ENCODE peak calls at places on chromosomes 6 and 20, in ten cellular contexts. One of them, this sample, is unnamed.

GRCh38 chr6:26556263-26557070 is 18.3 kb downstream of the HMGN4 start:
- DNase-seq in GM13976: no peak
- DNase-seq in suprapubic skin: no peak
- DNase-seq in cardiac muscle cell: no peak
- DNase-seq in WTC11: peak; percentile 77
- DNase-seq in mucosa of descending colon: no peak
- DNase-seq in ovary: peak; percentile 78
- DNase-seq in right atrium auricular region: no peak
- DNase-seq in H9: peak; percentile 79
- DNase-seq in foreskin fibroblast: peak; percentile 89
- DNase-seq in this sample: no peak

GRCh38 chr20:58048096-58048702 is 180.3 kb downstream of the ANKRD60 start:
- DNase-seq in GM13976: no peak
- DNase-seq in suprapubic skin: no peak
- DNase-seq in cardiac muscle cell: peak; percentile 80
- DNase-seq in WTC11: peak; percentile 44
- DNase-seq in mucosa of descending colon: no peak
- DNase-seq in ovary: peak; percentile 51
- DNase-seq in right atrium auricular region: no peak
- DNase-seq in H9: peak; percentile 52
- DNase-seq in foreskin fibroblast: peak; percentile 28
- DNase-seq in this sample: peak; percentile 64

GRCh38 chr20:4937422-4938319 is 63.6 kb downstream of the SLC23A2 start:
- DNase-seq in GM13976: no peak
- DNase-seq in suprapubic skin: no peak
- DNase-seq in cardiac muscle cell: no peak
- DNase-seq in WTC11: no peak
- DNase-seq in mucosa of descending colon: peak; percentile 38
- DNase-seq in ovary: no peak
- DNase-seq in right atrium auricular region: no peak
- DNase-seq in H9: no peak
- DNase-seq in foreskin fibroblast: no peak
- DNase-seq in this sample: no peak

GRCh38 chr20:19915111-19915798 is 101.9 kb upstream of the NAA20 start:
- DNase-seq in GM13976: no peak
- DNase-seq in suprapubic skin: peak; percentile 47
- DNase-seq in cardiac muscle cell: no peak
- DNase-seq in WTC11: no peak
- DNase-seq in mucosa of descending colon: no peak
- DNase-seq in ovary: no peak
- DNase-seq in right atrium auricular region: no peak
- DNase-seq in H9: no peak
- DNase-seq in foreskin fibroblast: no peak
- DNase-seq in this sample: no peak

GRCh38 chr6:111564482-111564945 is 41.2 kb downstream of the TRAF3IP2 start:
- DNase-seq in GM13976: no peak
- DNase-seq in suprapubic skin: no peak
- DNase-seq in cardiac muscle cell: no peak
- DNase-seq in WTC11: no peak
- DNase-seq in mucosa of descending colon: no peak
- DNase-seq in ovary: no peak
- DNase-seq in right atrium auricular region: no peak
- DNase-seq in H9: no peak
- DNase-seq in foreskin fibroblast: peak; percentile 67
- DNase-seq in this sample: no peak

GRCh38 chr6:112309244-112309643 is 37.9 kb upstream of the RFPL4B start:
- DNase-seq in GM13976: no peak
- DNase-seq in suprapubic skin: no peak
- DNase-seq in cardiac muscle cell: no peak
- DNase-seq in WTC11: no peak
- DNase-seq in mucosa of descending colon: no peak
- DNase-seq in ovary: no peak
- DNase-seq in right atrium auricular region: no peak
- DNase-seq in H9: no peak
- DNase-seq in foreskin fibroblast: no peak
- DNase-seq in this sample: no peak

GRCh38 chr6:16163066-16163465 is 34.2 kb downstream of the MYLIP start:
- DNase-seq in GM13976: no peak
- DNase-seq in suprapubic skin: no peak
- DNase-seq in cardiac muscle cell: no peak
- DNase-seq in WTC11: no peak
- DNase-seq in mucosa of descending colon: no peak
- DNase-seq in ovary: no peak
- DNase-seq in right atrium auricular region: no peak
- DNase-seq in H9: no peak
- DNase-seq in foreskin fibroblast: no peak
- DNase-seq in this sample: no peak

GRCh38 chr6:75986935-75987334 is 85.5 kb downstream of the IMPG1 start:
- DNase-seq in GM13976: no peak
- DNase-seq in suprapubic skin: no peak
- DNase-seq in cardiac muscle cell: no peak
- DNase-seq in WTC11: no peak
- DNase-seq in mucosa of descending colon: no peak
- DNase-seq in ovary: no peak
- DNase-seq in right atrium auricular region: no peak
- DNase-seq in H9: peak; percentile 27
- DNase-seq in foreskin fibroblast: no peak
- DNase-seq in this sample: no peak

GRCh38 chr20:2206957-2207769 is 88.6 kb upstream of the TGM3 start:
- DNase-seq in GM13976: peak; percentile 88
- DNase-seq in suprapubic skin: peak; percentile 76
- DNase-seq in cardiac muscle cell: peak; percentile 89
- DNase-seq in WTC11: peak; percentile 89
- DNase-seq in mucosa of descending colon: peak; percentile 88
- DNase-seq in ovary: peak; percentile 70
- DNase-seq in right atrium auricular region: peak; percentile 78
- DNase-seq in H9: peak; percentile 85
- DNase-seq in foreskin fibroblast: peak; percentile 66
- DNase-seq in this sample: peak; percentile 85

GRCh38 chr20:21089421-21089820 is 16.7 kb downstream of the LINC00237 start:
- DNase-seq in GM13976: no peak
- DNase-seq in suprapubic skin: no peak
- DNase-seq in cardiac muscle cell: no peak
- DNase-seq in WTC11: no peak
- DNase-seq in mucosa of descending colon: no peak
- DNase-seq in ovary: no peak
- DNase-seq in right atrium auricular region: no peak
- DNase-seq in H9: no peak
- DNase-seq in foreskin fibroblast: no peak
- DNase-seq in this sample: no peak

GRCh38 chr20:37627767-37628130 is 66.1 kb upstream of the CTNNBL1 start:
- DNase-seq in GM13976: no peak
- DNase-seq in suprapubic skin: no peak
- DNase-seq in cardiac muscle cell: no peak
- DNase-seq in WTC11: no peak
- DNase-seq in mucosa of descending colon: no peak
- DNase-seq in ovary: no peak
- DNase-seq in right atrium auricular region: no peak
- DNase-seq in H9: no peak
- DNase-seq in foreskin fibroblast: no peak
- DNase-seq in this sample: no peak

GRCh38 chr6:45892696-45893095 is 123.0 kb downstream of the CLIC5 start:
- DNase-seq in GM13976: no peak
- DNase-seq in suprapubic skin: no peak
- DNase-seq in cardiac muscle cell: no peak
- DNase-seq in WTC11: no peak
- DNase-seq in mucosa of descending colon: no peak
- DNase-seq in ovary: no peak
- DNase-seq in right atrium auricular region: no peak
- DNase-seq in H9: no peak
- DNase-seq in foreskin fibroblast: no peak
- DNase-seq in this sample: no peak

GRCh38 chr6:84854801-84855400 is 90.5 kb upstream of the TBX18 start:
- DNase-seq in GM13976: no peak
- DNase-seq in suprapubic skin: no peak
- DNase-seq in cardiac muscle cell: no peak
- DNase-seq in WTC11: no peak
- DNase-seq in mucosa of descending colon: no peak
- DNase-seq in ovary: no peak
- DNase-seq in right atrium auricular region: no peak
- DNase-seq in H9: no peak
- DNase-seq in foreskin fibroblast: peak; percentile 79
- DNase-seq in this sample: no peak

GRCh38 chr6:44009425-44010321 is 117.6 kb downstream of the MRPL14 start:
- DNase-seq in GM13976: no peak
- DNase-seq in suprapubic skin: no peak
- DNase-seq in cardiac muscle cell: no peak
- DNase-seq in WTC11: no peak
- DNase-seq in mucosa of descending colon: no peak
- DNase-seq in ovary: no peak
- DNase-seq in right atrium auricular region: no peak
- DNase-seq in H9: no peak
- DNase-seq in foreskin fibroblast: no peak
- DNase-seq in this sample: no peak

GRCh38 chr6:27556406-27556805 is 83.5 kb upstream of the ZNF184 start:
- DNase-seq in GM13976: no peak
- DNase-seq in suprapubic skin: no peak
- DNase-seq in cardiac muscle cell: no peak
- DNase-seq in WTC11: no peak
- DNase-seq in mucosa of descending colon: no peak
- DNase-seq in ovary: no peak
- DNase-seq in right atrium auricular region: no peak
- DNase-seq in H9: no peak
- DNase-seq in foreskin fibroblast: no peak
- DNase-seq in this sample: no peak

GRCh38 chr6:84623956-84624680 is 140.3 kb downstream of the TBX18 start:
- DNase-seq in GM13976: no peak
- DNase-seq in suprapubic skin: no peak
- DNase-seq in cardiac muscle cell: peak; percentile 35
- DNase-seq in WTC11: no peak
- DNase-seq in mucosa of descending colon: no peak
- DNase-seq in ovary: no peak
- DNase-seq in right atrium auricular region: peak; percentile 67
- DNase-seq in H9: no peak
- DNase-seq in foreskin fibroblast: peak; percentile 81
- DNase-seq in this sample: no peak

GRCh38 chr6:169312658-169313346 is 59.2 kb upstream of the THBS2 start:
- DNase-seq in GM13976: no peak
- DNase-seq in suprapubic skin: no peak
- DNase-seq in cardiac muscle cell: no peak
- DNase-seq in WTC11: no peak
- DNase-seq in mucosa of descending colon: no peak
- DNase-seq in ovary: peak; percentile 50
- DNase-seq in right atrium auricular region: no peak
- DNase-seq in H9: no peak
- DNase-seq in foreskin fibroblast: no peak
- DNase-seq in this sample: no peak

GRCh38 chr6:3749390-3749978 is 2.0 kb downstream of the PXDC1 start:
- DNase-seq in GM13976: no peak
- DNase-seq in suprapubic skin: no peak
- DNase-seq in cardiac muscle cell: no peak
- DNase-seq in WTC11: peak; percentile 54
- DNase-seq in mucosa of descending colon: peak; percentile 79
- DNase-seq in ovary: peak; percentile 52
- DNase-seq in right atrium auricular region: no peak
- DNase-seq in H9: peak; percentile 56
- DNase-seq in foreskin fibroblast: no peak
- DNase-seq in this sample: no peak

GRCh38 chr6:4516206-4516605 is 260.0 kb upstream of the CDYL start:
- DNase-seq in GM13976: no peak
- DNase-seq in suprapubic skin: no peak
- DNase-seq in cardiac muscle cell: no peak
- DNase-seq in WTC11: no peak
- DNase-seq in mucosa of descending colon: no peak
- DNase-seq in ovary: no peak
- DNase-seq in right atrium auricular region: no peak
- DNase-seq in H9: no peak
- DNase-seq in foreskin fibroblast: no peak
- DNase-seq in this sample: no peak

GRCh38 chr6:109695468-109695867 is 4.4 kb downstream of the FIG4 start:
- DNase-seq in GM13976: no peak
- DNase-seq in suprapubic skin: no peak
- DNase-seq in cardiac muscle cell: no peak
- DNase-seq in WTC11: no peak
- DNase-seq in mucosa of descending colon: no peak
- DNase-seq in ovary: no peak
- DNase-seq in right atrium auricular region: no peak
- DNase-seq in H9: no peak
- DNase-seq in foreskin fibroblast: no peak
- DNase-seq in this sample: no peak
- TF ChIP-seq CTCF in GM13976: no peak
- TF ChIP-seq CTCF in suprapubic skin: no peak
- TF ChIP-seq CTCF in cardiac muscle cell: no peak
- TF ChIP-seq CTCF in WTC11: no peak
- TF ChIP-seq CTCF in mucosa of descending colon: no peak
- TF ChIP-seq CTCF in ovary: no peak
- TF ChIP-seq CTCF in right atrium auricular region: no peak
- TF ChIP-seq CTCF in H9: peak; percentile 54
- TF ChIP-seq CTCF in foreskin fibroblast: no peak
- TF ChIP-seq CTCF in this sample: peak; percentile 26

GRCh38 chr20:50303573-50304500 is 113.2 kb downstream of the CEBPB start:
- DNase-seq in GM13976: no peak
- DNase-seq in suprapubic skin: peak; percentile 93
- DNase-seq in cardiac muscle cell: peak; percentile 70
- DNase-seq in WTC11: no peak
- DNase-seq in mucosa of descending colon: peak; percentile 78
- DNase-seq in ovary: peak; percentile 88
- DNase-seq in right atrium auricular region: peak; percentile 91
- DNase-seq in H9: peak; percentile 20
- DNase-seq in foreskin fibroblast: peak; percentile 77
- DNase-seq in this sample: no peak
- TF ChIP-seq CTCF in GM13976: no peak
- TF ChIP-seq CTCF in suprapubic skin: no peak
- TF ChIP-seq CTCF in cardiac muscle cell: no peak
- TF ChIP-seq CTCF in WTC11: no peak
- TF ChIP-seq CTCF in mucosa of descending colon: no peak
- TF ChIP-seq CTCF in ovary: no peak
- TF ChIP-seq CTCF in right atrium auricular region: no peak
- TF ChIP-seq CTCF in H9: no peak
- TF ChIP-seq CTCF in foreskin fibroblast: no peak
- TF ChIP-seq CTCF in this sample: no peak

DNA sequence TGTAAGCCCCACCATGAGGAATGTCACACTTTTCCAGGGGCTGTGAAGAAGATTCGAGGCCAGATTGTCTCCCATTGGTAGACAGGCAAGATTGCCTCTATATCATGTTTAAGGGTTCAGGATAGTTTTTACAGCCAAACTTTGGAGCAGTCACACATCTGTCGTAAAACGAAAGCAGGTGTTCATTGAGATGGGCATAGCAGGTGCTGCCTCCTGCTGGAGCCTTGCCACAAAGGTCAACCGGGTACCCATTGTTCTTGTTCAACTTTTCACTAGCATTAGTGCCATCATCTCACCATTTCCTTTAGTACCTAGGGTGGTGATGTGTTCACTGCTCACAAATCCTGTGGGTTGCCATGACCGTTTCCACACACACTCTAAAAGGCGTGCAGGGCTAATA is 198.3 kb downstream of the HTR1B start:
- DNase-seq in GM13976: no peak
- DNase-seq in suprapubic skin: no peak
- DNase-seq in cardiac muscle cell: no peak
- DNase-seq in WTC11: peak; percentile 51
- DNase-seq in mucosa of descending colon: no peak
- DNase-seq in ovary: no peak
- DNase-seq in right atrium auricular region: no peak
- DNase-seq in H9: peak; percentile 37
- DNase-seq in foreskin fibroblast: no peak
- DNase-seq in this sample: no peak
- TF ChIP-seq CTCF in GM13976: no peak
- TF ChIP-seq CTCF in suprapubic skin: no peak
- TF ChIP-seq CTCF in cardiac muscle cell: no peak
- TF ChIP-seq CTCF in WTC11: peak; percentile 23
- TF ChIP-seq CTCF in mucosa of descending colon: no peak
- TF ChIP-seq CTCF in ovary: no peak
- TF ChIP-seq CTCF in right atrium auricular region: no peak
- TF ChIP-seq CTCF in H9: peak; percentile 72
- TF ChIP-seq CTCF in foreskin fibroblast: no peak
- TF ChIP-seq CTCF in this sample: no peak

GRCh38 chr6:157021267-157022021 is 244.3 kb downstream of the ARID1B start:
- DNase-seq in GM13976: peak; percentile 90
- DNase-seq in suprapubic skin: peak; percentile 95
- DNase-seq in cardiac muscle cell: peak; percentile 90
- DNase-seq in WTC11: peak; percentile 92
- DNase-seq in mucosa of descending colon: peak; percentile 94
- DNase-seq in ovary: peak; percentile 93
- DNase-seq in right atrium auricular region: peak; percentile 90
- DNase-seq in H9: peak; percentile 86
- DNase-seq in foreskin fibroblast: peak; percentile 86
- DNase-seq in this sample: peak; percentile 92
- TF ChIP-seq CTCF in GM13976: peak; percentile 31
- TF ChIP-seq CTCF in suprapubic skin: peak; percentile 57
- TF ChIP-seq CTCF in cardiac muscle cell: peak; percentile 61
- TF ChIP-seq CTCF in WTC11: no peak
- TF ChIP-seq CTCF in mucosa of descending colon: peak; percentile 20
- TF ChIP-seq CTCF in ovary: peak; percentile 44
- TF ChIP-seq CTCF in right atrium auricular region: peak; percentile 55
- TF ChIP-seq CTCF in H9: peak; percentile 55
- TF ChIP-seq CTCF in foreskin fibroblast: peak; percentile 32
- TF ChIP-seq CTCF in this sample: peak; percentile 63

This sample was measured in type B pancreatic cell.